ENCODE peak calls at places on chromosomes 4 and X, in six cellular contexts. D is COR-L47; Z is suprapubic skin; F is T-helper 2 cell; H is CD4-positive, alpha-beta T cell; B is HCT116. R is an unnamed sample.

GRCh38 chrX:44088755-44089154 is 115.6 kb upstream of the NDP start:
- DNase-seq in D (no peak), Z (no peak), F (no peak), H (no peak), B (no peak), R (no peak)

GRCh38 chr4:75004755-75005668 is 72.1 kb downstream of the PARM1 start:
- DNase-seq in D (no peak), Z (no peak), F (no peak), H (no peak), B (no peak), R (no peak)

GRCh38 chr4:184383497-184384055 is 90.8 kb downstream of the IRF2 start:
- DNase-seq in D (no peak), Z (no peak), F (no peak), H (no peak), B (peak), R (no peak)

GRCh38 chr4:78781925-78782324 is 5.8 kb downstream of the BMP2K start:
- DNase-seq in D (no peak), Z (no peak), F (no peak), H (no peak), B (no peak), R (no peak)

GRCh38 chrX:72477787-72478186 is 94.9 kb downstream of the HDAC8 start:
- DNase-seq in D (no peak), Z (no peak), F (no peak), H (no peak), B (no peak), R (no peak)

GRCh38 chr4:78298618-78299017 is 241.5 kb downstream of the FRAS1 start:
- DNase-seq in D (no peak), Z (no peak), F (no peak), H (no peak), B (no peak), R (no peak)

GRCh38 chr4:106766519-106766918 is 269.6 kb downstream of the DKK2 start:
- DNase-seq in D (no peak), Z (no peak), F (no peak), H (no peak), B (no peak), R (no peak)

GRCh38 chr4:116796022-116796421 is 289.4 kb downstream of the TRAM1L1 start:
- DNase-seq in D (no peak), Z (no peak), F (no peak), H (no peak), B (no peak), R (no peak)

GRCh38 chr4:68498413-68499007 is 51.2 kb downstream of the TMPRSS11E start:
- DNase-seq in D (peak), Z (no peak), F (peak), H (peak), B (peak), R (no peak)

GRCh38 chrX:48451708-48452107 is 18.4 kb downstream of the SLC38A5 start:
- DNase-seq in D (no peak), Z (no peak), F (no peak), H (no peak), B (no peak), R (no peak)

GRCh38 chr4:109375778-109376414 is 57.7 kb upstream of the SEC24B start:
- DNase-seq in D (no peak), Z (no peak), F (no peak), H (no peak), B (no peak), R (no peak)

GRCh38 chr4:137587796-137588195 is 55.5 kb upstream of the PCDH18 start:
- DNase-seq in D (no peak), Z (no peak), F (no peak), H (no peak), B (no peak), R (no peak)

GRCh38 chr4:105106416-105106815 is 40.3 kb upstream of the TET2 start:
- DNase-seq in D (no peak), Z (no peak), F (no peak), H (no peak), B (no peak), R (no peak)

GRCh38 chr4:110344165-110344564 is 131.8 kb upstream of the ENPEP start:
- DNase-seq in D (no peak), Z (no peak), F (no peak), H (no peak), B (peak), R (no peak)

GRCh38 chrX:150700107-150700506 is 6.9 kb downstream of the MTMR1 start:
- DNase-seq in D (no peak), Z (no peak), F (no peak), H (no peak), B (no peak), R (no peak)

GRCh38 chr4:35559559-35560365 is 684.6 kb downstream of the ARAP2 start:
- DNase-seq in D (no peak), Z (no peak), F (no peak), H (no peak), B (peak), R (no peak)

GRCh38 chr4:166670341-166670740 is 564.0 kb downstream of the SPOCK3 start:
- DNase-seq in D (no peak), Z (no peak), F (no peak), H (no peak), B (no peak), R (no peak)

GRCh38 chrX:150060406-150060805 is 122.1 kb upstream of the EOLA2 start:
- DNase-seq in D (no peak), Z (no peak), F (no peak), H (no peak), B (no peak), R (no peak)

GRCh38 chrX:139213241-139213709 is 317.3 kb upstream of the F9 start:
- DNase-seq in D (no peak), Z (no peak), F (no peak), H (no peak), B (no peak), R (no peak)

GRCh38 chrX:129091097-129091496 is 432.2 kb downstream of the SMARCA1 start:
- DNase-seq in D (peak), Z (no peak), F (no peak), H (no peak), B (no peak), R (no peak)

GRCh38 chr4:72031868-72032619 is at the start of gene NPFFR2:
- DNase-seq in D (no peak), Z (no peak), F (no peak), H (no peak), B (no peak), R (no peak)

GRCh38 chr4:23924556-23924955 is 34.7 kb upstream of the PPARGC1A start:
- DNase-seq in D (no peak), Z (no peak), F (no peak), H (no peak), B (no peak), R (no peak)

GRCh38 chr4:119268466-119268865 is 53.5 kb downstream of the FABP2 start:
- DNase-seq in D (peak), Z (no peak), F (no peak), H (no peak), B (no peak), R (no peak)

GRCh38 chr4:8595237-8596087 is 2.9 kb downstream of the CPZ start:
- DNase-seq in D (no peak), Z (no peak), F (no peak), H (no peak), B (no peak), R (no peak)

GRCh38 chr4:141425124-141425523 is 204.4 kb downstream of the ZNF330 start:
- DNase-seq in D (no peak), Z (no peak), F (no peak), H (no peak), B (peak), R (no peak)

GRCh38 chr4:138405439-138405838 is 163.3 kb upstream of the SLC7A11 start:
- DNase-seq in D (no peak), Z (no peak), F (no peak), H (no peak), B (no peak), R (no peak)

GRCh38 chrX:11474021-11474420 is 180.8 kb downstream of the AMELX start:
- DNase-seq in D (no peak), Z (no peak), F (no peak), H (no peak), B (no peak), R (no peak)

GRCh38 chr4:176210579-176211296 is 15.4 kb upstream of the SPATA4 start:
- DNase-seq in D (no peak), Z (no peak), F (no peak), H (no peak), B (no peak), R (no peak)

GRCh38 chr4:5292091-5292490 is 240.8 kb downstream of the STK32B start:
- DNase-seq in D (no peak), Z (no peak), F (no peak), H (no peak), B (no peak), R (no peak)

GRCh38 chrX:107747596-107748161 is 27.9 kb downstream of the TSC22D3 start:
- DNase-seq in D (peak), Z (no peak), F (no peak), H (no peak), B (no peak), R (no peak)

GRCh38 chr4:174198396-174199179 is 84.9 kb downstream of the FBXO8 start:
- DNase-seq in D (no peak), Z (no peak), F (no peak), H (no peak), B (no peak), R (no peak)

GRCh38 chr4:161929966-161930365 is 233.8 kb downstream of the FSTL5 start:
- DNase-seq in D (no peak), Z (no peak), F (no peak), H (no peak), B (no peak), R (no peak)

GRCh38 chrX:8579602-8580001 is 115.0 kb downstream of the VCX3B start:
- DNase-seq in D (no peak), Z (no peak), F (no peak), H (no peak), B (no peak), R (no peak)

GRCh38 chrX:11555759-11556158 is 110.0 kb downstream of the ARHGAP6 start:
- DNase-seq in D (no peak), Z (no peak), F (no peak), H (no peak), B (no peak), R (no peak)

GRCh38 chr4:31917334-31917733 is 1197.2 kb downstream of the PCDH7 start:
- DNase-seq in D (no peak), Z (no peak), F (no peak), H (no peak), B (no peak), R (no peak)

GRCh38 chrX:42783456-42783855 is 5.5 kb upstream of the PPP1R2C start:
- DNase-seq in D (no peak), Z (no peak), F (no peak), H (no peak), B (no peak), R (no peak)

GRCh38 chr4:2671267-2671895 is 84.8 kb downstream of the TNIP2 start:
- DNase-seq in D (no peak), Z (no peak), F (no peak), H (no peak), B (no peak), R (no peak)

GRCh38 chrX:118523920-118524319 is 28.3 kb downstream of the DOCK11 start:
- DNase-seq in D (no peak), Z (no peak), F (peak), H (peak), B (no peak), R (no peak)

GRCh38 chrX:41761702-41762101 is 37.7 kb downstream of the GPR82 start:
- DNase-seq in D (no peak), Z (no peak), F (no peak), H (no peak), B (no peak), R (no peak)

R was measured in activated T-helper 9 cell treated with anti-CD3 and anti-CD28 coated beads, Interleukin-2, amount 50 U/mL, for 16 hours.